ENCODE peak calls at places on chromosomes 2 and 18, in six cellular contexts. One of them, this sample, is unnamed.

GRCh38 chr18:33195795-33196194 is 244.7 kb downstream of the CCDC178 start:
- DNase-seq in heart right ventricle: no peak
- DNase-seq in GM23248: no peak
- DNase-seq in astrocyte of the spinal cord: no peak
- DNase-seq in T-cell: no peak
- DNase-seq in KBM-7: no peak
- DNase-seq in this sample: no peak

GRCh38 chr18:57429607-57430165 is 5.5 kb upstream of the ONECUT2 start:
- DNase-seq in heart right ventricle: no peak
- DNase-seq in T-cell: no peak
- DNase-seq in astrocyte of the spinal cord: no peak
- DNase-seq in GM23248: no peak
- DNase-seq in KBM-7: no peak
- DNase-seq in this sample: no peak

GRCh38 chr2:215104226-215104625 is 34.2 kb downstream of the ABCA12 start:
- DNase-seq in GM23248: no peak
- DNase-seq in T-cell: no peak
- DNase-seq in KBM-7: no peak
- DNase-seq in heart right ventricle: no peak
- DNase-seq in astrocyte of the spinal cord: no peak
- DNase-seq in this sample: no peak

GRCh38 chr2:196836440-196836839 is 27.3 kb upstream of the C2orf66 start:
- DNase-seq in T-cell: no peak
- DNase-seq in KBM-7: no peak
- DNase-seq in heart right ventricle: no peak
- DNase-seq in astrocyte of the spinal cord: no peak
- DNase-seq in GM23248: peak
- DNase-seq in this sample: no peak

GRCh38 chr2:149221002-149221401 is 109.4 kb upstream of the LYPD6 start:
- DNase-seq in T-cell: no peak
- DNase-seq in heart right ventricle: no peak
- DNase-seq in KBM-7: no peak
- DNase-seq in astrocyte of the spinal cord: no peak
- DNase-seq in GM23248: no peak
- DNase-seq in this sample: no peak

GRCh38 chr2:163345795-163346573 is 389.8 kb downstream of the FIGN start:
- DNase-seq in GM23248: peak
- DNase-seq in heart right ventricle: no peak
- DNase-seq in KBM-7: peak
- DNase-seq in astrocyte of the spinal cord: peak
- DNase-seq in T-cell: no peak
- DNase-seq in this sample: no peak

GRCh38 chr2:108215794-108216211 is 24.0 kb upstream of the SULT1C3 start:
- DNase-seq in KBM-7: peak
- DNase-seq in T-cell: no peak
- DNase-seq in astrocyte of the spinal cord: peak
- DNase-seq in heart right ventricle: no peak
- DNase-seq in GM23248: peak
- DNase-seq in this sample: no peak

GRCh38 chr2:238345286-238345968 is 25.1 kb downstream of the TRAF3IP1 start:
- DNase-seq in astrocyte of the spinal cord: no peak
- DNase-seq in heart right ventricle: peak
- DNase-seq in KBM-7: no peak
- DNase-seq in GM23248: no peak
- DNase-seq in T-cell: no peak
- DNase-seq in this sample: no peak

GRCh38 chr18:58525517-58525916 is 103.4 kb downstream of the ALPK2 start:
- DNase-seq in astrocyte of the spinal cord: peak
- DNase-seq in T-cell: no peak
- DNase-seq in heart right ventricle: no peak
- DNase-seq in KBM-7: no peak
- DNase-seq in GM23248: peak
- DNase-seq in this sample: no peak

GRCh38 chr2:72330673-72331072 is 183.0 kb upstream of the CYP26B1 start:
- DNase-seq in T-cell: no peak
- DNase-seq in heart right ventricle: no peak
- DNase-seq in astrocyte of the spinal cord: peak
- DNase-seq in KBM-7: no peak
- DNase-seq in GM23248: no peak
- DNase-seq in this sample: no peak

GRCh38 chr2:73088703-73089102 is 17.2 kb upstream of the SFXN5 start:
- DNase-seq in T-cell: no peak
- DNase-seq in GM23248: no peak
- DNase-seq in astrocyte of the spinal cord: no peak
- DNase-seq in heart right ventricle: no peak
- DNase-seq in KBM-7: no peak
- DNase-seq in this sample: no peak

GRCh38 chr2:168244318-168244717 is 3.1 kb downstream of the STK39 start:
- DNase-seq in T-cell: peak
- DNase-seq in heart right ventricle: no peak
- DNase-seq in astrocyte of the spinal cord: no peak
- DNase-seq in GM23248: no peak
- DNase-seq in KBM-7: no peak
- DNase-seq in this sample: peak

GRCh38 chr2:44358498-44358897 is 2.8 kb downstream of the PREPL start:
- DNase-seq in KBM-7: peak
- DNase-seq in GM23248: peak
- DNase-seq in astrocyte of the spinal cord: peak
- DNase-seq in T-cell: peak
- DNase-seq in heart right ventricle: no peak
- DNase-seq in this sample: no peak

GRCh38 chr2:42314892-42315468 is 46.0 kb downstream of the COX7A2L start:
- DNase-seq in KBM-7: peak
- DNase-seq in heart right ventricle: no peak
- DNase-seq in astrocyte of the spinal cord: peak
- DNase-seq in T-cell: no peak
- DNase-seq in GM23248: peak
- DNase-seq in this sample: no peak

GRCh38 chr2:207041279-207041678 is 102.0 kb downstream of the CPO start:
- DNase-seq in KBM-7: no peak
- DNase-seq in heart right ventricle: no peak
- DNase-seq in astrocyte of the spinal cord: peak
- DNase-seq in GM23248: peak
- DNase-seq in T-cell: no peak
- DNase-seq in this sample: no peak

GRCh38 chr18:26455639-26456038 is 92.7 kb downstream of the KCTD1 start:
- DNase-seq in GM23248: no peak
- DNase-seq in heart right ventricle: no peak
- DNase-seq in T-cell: no peak
- DNase-seq in astrocyte of the spinal cord: no peak
- DNase-seq in KBM-7: no peak
- DNase-seq in this sample: no peak

GRCh38 chr18:23950644-23951043 is 63.9 kb upstream of the TTC39C start:
- DNase-seq in heart right ventricle: no peak
- DNase-seq in T-cell: no peak
- DNase-seq in KBM-7: no peak
- DNase-seq in GM23248: no peak
- DNase-seq in astrocyte of the spinal cord: no peak
- DNase-seq in this sample: no peak

GRCh38 chr2:55837073-55837472 is 86.5 kb downstream of the EFEMP1 start:
- DNase-seq in KBM-7: no peak
- DNase-seq in T-cell: no peak
- DNase-seq in GM23248: no peak
- DNase-seq in astrocyte of the spinal cord: no peak
- DNase-seq in heart right ventricle: no peak
- DNase-seq in this sample: no peak

GRCh38 chr18:7684966-7685365 is 117.8 kb downstream of the PTPRM start:
- DNase-seq in heart right ventricle: no peak
- DNase-seq in astrocyte of the spinal cord: no peak
- DNase-seq in KBM-7: no peak
- DNase-seq in GM23248: no peak
- DNase-seq in T-cell: no peak
- DNase-seq in this sample: no peak

GRCh38 chr2:56816666-56817065 is 632.9 kb downstream of the CCDC85A start:
- DNase-seq in heart right ventricle: no peak
- DNase-seq in KBM-7: no peak
- DNase-seq in astrocyte of the spinal cord: no peak
- DNase-seq in GM23248: no peak
- DNase-seq in T-cell: no peak
- DNase-seq in this sample: no peak

GRCh38 chr18:79367480-79367879 is 28.2 kb upstream of the NFATC1 start:
- DNase-seq in KBM-7: no peak
- DNase-seq in astrocyte of the spinal cord: no peak
- DNase-seq in GM23248: no peak
- DNase-seq in heart right ventricle: no peak
- DNase-seq in T-cell: no peak
- DNase-seq in this sample: no peak

GRCh38 chr18:23377669-23378469 is 75.2 kb upstream of the RIOK3 start:
- DNase-seq in T-cell: no peak
- DNase-seq in heart right ventricle: no peak
- DNase-seq in astrocyte of the spinal cord: peak
- DNase-seq in KBM-7: no peak
- DNase-seq in GM23248: peak
- DNase-seq in this sample: no peak

GRCh38 chr2:205885492-205886099 is 200.4 kb downstream of the INO80D start:
- DNase-seq in KBM-7: peak
- DNase-seq in GM23248: peak
- DNase-seq in heart right ventricle: peak
- DNase-seq in T-cell: peak
- DNase-seq in astrocyte of the spinal cord: peak
- DNase-seq in this sample: peak

GRCh38 chr2:8307779-8308178 is 374.1 kb upstream of the ID2 start:
- DNase-seq in T-cell: no peak
- DNase-seq in heart right ventricle: no peak
- DNase-seq in GM23248: peak
- DNase-seq in KBM-7: no peak
- DNase-seq in astrocyte of the spinal cord: peak
- DNase-seq in this sample: no peak

GRCh38 chr2:240605867-240606743 is 19.2 kb upstream of the GPR35 start:
- DNase-seq in GM23248: no peak
- DNase-seq in T-cell: no peak
- DNase-seq in KBM-7: no peak
- DNase-seq in astrocyte of the spinal cord: no peak
- DNase-seq in heart right ventricle: no peak
- DNase-seq in this sample: no peak

GRCh38 chr18:27581261-27581904 is 396.3 kb upstream of the CHST9 start:
- DNase-seq in T-cell: no peak
- DNase-seq in KBM-7: no peak
- DNase-seq in heart right ventricle: no peak
- DNase-seq in GM23248: no peak
- DNase-seq in astrocyte of the spinal cord: no peak
- DNase-seq in this sample: no peak

GRCh38 chr18:44599409-44599808 is 81.3 kb upstream of the SETBP1 start:
- DNase-seq in T-cell: no peak
- DNase-seq in KBM-7: no peak
- DNase-seq in GM23248: peak
- DNase-seq in heart right ventricle: peak
- DNase-seq in astrocyte of the spinal cord: peak
- DNase-seq in this sample: no peak

GRCh38 chr2:134518101-134518500 is 200.7 kb downstream of the TMEM163 start:
- DNase-seq in T-cell: no peak
- DNase-seq in astrocyte of the spinal cord: no peak
- DNase-seq in heart right ventricle: no peak
- DNase-seq in KBM-7: no peak
- DNase-seq in GM23248: no peak
- DNase-seq in this sample: no peak

GRCh38 chr18:12304351-12305210 is 3.5 kb upstream of the TUBB6 start:
- DNase-seq in heart right ventricle: no peak
- DNase-seq in T-cell: no peak
- DNase-seq in GM23248: no peak
- DNase-seq in astrocyte of the spinal cord: no peak
- DNase-seq in KBM-7: no peak
- DNase-seq in this sample: no peak

GRCh38 chr2:172712251-172712650 is 23.4 kb upstream of the RAPGEF4 start:
- DNase-seq in GM23248: no peak
- DNase-seq in KBM-7: no peak
- DNase-seq in T-cell: no peak
- DNase-seq in astrocyte of the spinal cord: no peak
- DNase-seq in heart right ventricle: peak
- DNase-seq in this sample: no peak

This sample was measured in central memory CD4-positive, alpha-beta T cell.